ENCODE peak calls at places on chromosomes 13 and 19, in four cellular contexts. X is transverse colon, N is breast epithelium, C is spleen. H is an unnamed sample. For H3K4me1, the result is how much of the 10 kb centered on the place peaks cover.

GRCh38 chr13:22517544-22517943 is 663.2 kb upstream of the SGCG start:
- DNase-seq in C (no peak), N (no peak), X (no peak), H (no peak)

GRCh38 chr19:37763488-37763887 is 15.9 kb downstream of the ZNF573 start:
- DNase-seq in N (no peak), C (no peak), X (no peak), H (no peak)

GRCh38 chr19:22945560-22945959 is 57.4 kb downstream of the ZNF728 start:
- DNase-seq in N (no peak), C (no peak), X (no peak), H (no peak)

GRCh38 chr19:40805258-40805868 is 6.4 kb downstream of the EGLN2 start:
- DNase-seq in C (no peak), X (peak), N (no peak), H (no peak)

GRCh38 chr19:12884926-12885748 is 1.9 kb downstream of the KLF1 start:
- DNase-seq in C (peak), X (peak), N (peak), H (no peak)

GRCh38 chr13:31000889-31001288 is 68.4 kb downstream of the TEX26 start:
- DNase-seq in N (no peak), C (no peak), X (no peak), H (no peak)

GRCh38 chr13:107376393-107377085 is 808.6 kb upstream of the ARGLU1 start:
- DNase-seq in N (no peak), X (no peak), C (no peak), H (no peak)

GRCh38 chr13:47890146-47890814 is 110.8 kb downstream of the SUCLA2 start:
- DNase-seq in C (no peak), X (no peak), N (no peak), H (no peak)

GRCh38 chr13:73715910-73716257 is 418.3 kb downstream of the KLF12 start:
- DNase-seq in X (no peak), C (no peak), N (no peak), H (no peak)

GRCh38 chr13:76610819-76611415 is 275.3 kb downstream of the KCTD12 start:
- DNase-seq in N (no peak), C (no peak), X (no peak), H (no peak)

GRCh38 chr19:8489591-8490394 is 12.6 kb downstream of the PRAM1 start:
- DNase-seq in X (no peak), C (peak), N (peak), H (no peak)

GRCh38 chr13:100363351-100363750 is 225.2 kb downstream of the GGACT start:
- DNase-seq in N (no peak), X (no peak), C (no peak), H (no peak)

GRCh38 chr13:100361504-100361903 is 227.1 kb downstream of the GGACT start:
- DNase-seq in N (no peak), C (no peak), X (no peak), H (no peak)

GRCh38 chr13:100362371-100362770 is 226.2 kb downstream of the GGACT start:
- DNase-seq in X (no peak), C (no peak), N (no peak), H (no peak)

GRCh38 chr13:100363874-100364273 is 224.7 kb downstream of the GGACT start:
- DNase-seq in N (no peak), X (no peak), C (no peak), H (no peak)

DNA sequence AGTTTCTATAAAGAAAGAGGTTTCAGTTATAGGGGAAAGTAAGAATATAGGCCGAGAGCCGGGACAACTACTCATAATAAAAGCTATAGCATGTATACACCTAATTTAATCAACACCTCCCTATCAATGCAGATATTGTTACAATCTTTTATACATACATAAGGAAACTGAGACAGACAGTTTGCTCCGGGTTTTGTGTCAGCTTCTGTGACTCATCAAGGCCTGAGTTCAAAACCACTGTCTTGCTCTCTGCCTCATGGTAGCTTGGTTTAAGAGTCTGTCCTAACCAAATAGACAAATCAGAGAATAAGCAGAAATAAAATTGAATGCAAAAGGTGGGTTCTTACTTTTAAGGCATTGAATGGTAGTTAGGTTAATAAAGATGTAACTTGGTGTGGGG is 222.9 kb downstream of the GGACT start:
- DNase-seq in N (no peak), X (no peak), C (no peak), H (no peak)
- H3K4me1 ChIP-seq in N (under half), X (under half), C (under half), H (under half)

DNA sequence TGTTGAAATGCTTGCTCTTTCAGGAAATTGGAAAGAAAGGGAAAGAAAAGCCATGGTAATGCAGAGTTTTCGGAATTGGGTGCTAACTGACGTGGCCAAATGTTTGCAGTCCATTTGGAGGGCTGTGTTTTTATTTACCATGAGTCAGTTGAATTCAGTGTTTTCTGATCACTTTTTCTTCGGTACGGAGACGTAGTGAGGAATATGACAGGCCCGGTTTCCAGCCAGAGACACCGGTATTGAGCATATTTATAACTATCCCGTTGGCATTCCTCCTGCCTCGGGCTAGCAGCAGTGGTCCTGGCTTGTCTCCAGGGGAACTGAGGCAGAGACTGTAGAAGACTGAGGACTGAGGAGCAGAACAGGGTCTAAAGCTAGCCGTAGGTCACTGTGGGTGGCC is 1.0 kb downstream of the CDC16 start:
- DNase-seq in N (no peak), X (no peak), C (no peak), H (no peak)
- H3K4me3 ChIP-seq in N (peak), X (peak), C (peak), H (peak)

GRCh38 chr19:36418287-36419001 is at the start of gene ZFP82:
- DNase-seq in X (peak), C (peak), N (peak), H (no peak)
- TF ChIP-seq CTCF in X (no peak), C (no peak), N (no peak), H (no peak)

DNA sequence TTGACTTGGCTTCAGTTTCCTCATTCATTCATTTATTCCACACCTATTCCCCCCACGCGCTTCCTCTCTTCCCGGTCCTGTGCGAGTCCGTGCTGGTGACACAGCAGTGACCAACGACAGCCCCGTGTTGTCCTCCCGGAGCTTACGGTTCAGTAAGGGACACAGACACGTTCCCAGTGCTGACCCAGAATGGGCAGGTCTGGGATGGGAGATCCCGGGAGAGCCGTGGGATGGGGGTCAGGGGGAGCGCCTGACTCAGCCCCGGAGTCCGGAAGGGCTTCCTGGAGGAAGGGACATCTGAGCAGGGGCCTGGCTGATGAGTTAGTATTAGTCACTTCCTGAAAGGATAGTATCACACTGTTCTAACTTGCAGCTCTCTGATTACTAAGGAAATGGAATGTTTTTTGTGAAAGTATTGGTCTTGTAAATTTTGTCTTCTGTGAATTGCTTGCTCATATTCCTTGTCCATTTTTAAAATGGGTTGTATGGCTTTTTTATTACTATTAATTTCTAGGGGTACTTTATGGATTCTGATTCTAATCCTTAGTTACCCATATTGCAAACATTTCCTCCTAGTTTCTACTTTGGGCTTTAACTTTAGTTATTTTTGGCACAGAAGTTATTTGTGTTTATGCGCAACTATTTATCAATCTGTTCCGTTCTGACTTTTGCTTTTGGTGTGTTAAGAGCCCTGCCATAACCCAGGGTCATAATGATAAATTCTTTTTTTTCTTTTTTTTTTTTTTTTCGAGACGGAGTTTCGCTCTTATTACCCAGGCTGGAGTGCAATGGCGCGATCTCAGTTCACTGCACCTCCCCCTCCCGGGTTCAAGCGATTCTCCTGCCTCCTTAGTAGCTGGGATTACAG is 708 bp upstream of the ERCC1 start:
- DNase-seq in N (no peak), C (peak), X (peak), H (peak)
- H3K4me1 ChIP-seq in N (under half), C (half or more), X (half or more), H (half or more)

DNA sequence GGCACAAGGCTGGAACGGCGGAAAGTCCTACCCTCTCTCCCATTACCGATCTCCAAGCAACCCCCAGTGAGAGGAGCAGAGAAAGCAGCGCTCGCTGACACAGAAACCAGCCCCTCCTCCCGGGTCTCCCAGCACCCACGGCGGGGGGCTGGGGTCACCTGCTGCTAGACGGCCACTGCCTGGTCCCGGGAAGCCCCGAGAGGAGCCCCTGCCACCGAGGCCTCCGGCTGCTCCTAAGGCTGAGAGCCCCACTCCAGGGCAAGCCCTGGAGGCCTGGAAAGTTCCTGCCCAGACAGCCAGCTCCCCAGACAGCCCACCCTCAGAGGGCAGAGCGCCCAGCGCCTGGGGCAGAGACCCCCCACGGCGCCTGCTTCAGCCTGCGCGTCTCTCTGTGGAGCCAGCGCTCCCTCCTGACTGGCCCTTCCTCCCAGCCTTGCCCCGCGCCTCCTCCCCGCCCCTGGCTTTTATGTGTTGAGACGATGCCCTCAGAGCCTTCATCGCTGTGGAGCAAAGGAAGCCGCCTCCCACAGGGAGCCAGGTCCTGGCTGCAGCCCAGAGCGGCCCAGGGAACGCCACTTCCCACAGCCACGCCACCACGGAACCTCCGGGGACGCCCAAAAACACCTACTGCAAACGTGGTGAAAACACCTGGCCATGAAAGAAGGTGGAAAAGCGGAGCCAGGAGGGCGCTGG is 51.1 kb downstream of the MLLT1 start:
- DNase-seq in N (no peak), X (no peak), C (peak), H (no peak)
- H3K4me3 ChIP-seq in N (no peak), X (no peak), C (no peak), H (no peak)

GRCh38 chr19:35479278-35479677 is 11.0 kb downstream of the KRTDAP start:
- DNase-seq in X (no peak), C (peak), N (no peak), H (no peak)
- TF ChIP-seq CTCF in X (no peak), C (no peak), N (no peak), H (no peak)

H was measured in thoracic aorta.